ENCODE peak calls at places on chromosomes 2 and 18, in ten cellular contexts. U is lung, D is HL-60, K is mammary epithelial cell, V is thoracic aorta, A is AG04450, X is body of pancreas, G is fibroblast of lung, I is tibial nerve, E is HCT116. R is an unnamed sample.
A peak's percentile ranks its signal among the peaks of the same experiment; 100 is the strongest.

GRCh38 chr18:46174317-46175039 is 70.3 kb downstream of the HAUS1 start:
- DNase-seq in G (peak; percentile 45), D (peak; percentile 66), E (no peak), K (peak; percentile 44), U (no peak), X (peak; percentile 34), I (no peak), V (no peak), A (no peak), R (peak; percentile 75)

GRCh38 chr18:36993068-36993467 is 164.1 kb downstream of the KIAA1328 start:
- DNase-seq in D (no peak), U (no peak), X (no peak), K (peak; percentile 47), G (peak; percentile 57), I (no peak), A (no peak), E (no peak), V (no peak), R (no peak)

GRCh38 chr2:64141711-64142405 is 2.4 kb downstream of the PELI1 start:
- DNase-seq in U (no peak), I (no peak), G (peak; percentile 56), D (no peak), X (no peak), E (no peak), K (peak; percentile 35), V (no peak), A (no peak), R (no peak)

GRCh38 chr2:240714747-240715725 is 23.4 kb downstream of the AQP12A start:
- DNase-seq in U (no peak), G (no peak), K (no peak), X (peak; percentile 59), A (no peak), V (no peak), E (no peak), D (no peak), I (no peak), R (no peak)

GRCh38 chr2:79128406-79128805 is 8.1 kb downstream of the REG1A start:
- DNase-seq in X (no peak), G (no peak), I (no peak), K (no peak), A (no peak), E (no peak), V (no peak), U (no peak), D (no peak), R (no peak)

GRCh38 chr2:235966396-235966795 is 201.8 kb downstream of the GBX2 start:
- DNase-seq in E (no peak), V (no peak), U (no peak), X (no peak), G (no peak), K (no peak), A (no peak), D (no peak), I (no peak), R (no peak)

GRCh38 chr2:191521608-191522208 is 156.2 kb upstream of the NABP1 start:
- DNase-seq in V (no peak), X (no peak), D (no peak), G (peak; percentile 32), U (no peak), A (no peak), K (peak; percentile 18), I (no peak), E (peak; percentile 26), R (no peak)

GRCh38 chr2:175834472-175834871 is 167.6 kb downstream of the LNPK start:
- DNase-seq in K (peak; percentile 6), I (no peak), V (no peak), D (no peak), G (peak; percentile 36), X (no peak), A (no peak), E (no peak), U (no peak), R (no peak)

GRCh38 chr2:170782673-170783072 is 12.5 kb downstream of the ERICH2 start:
- DNase-seq in E (no peak), U (no peak), V (no peak), X (no peak), A (no peak), K (no peak), D (no peak), I (no peak), G (no peak), R (no peak)

GRCh38 chr2:121096611-121097010 is 188.4 kb downstream of the TFCP2L1 start:
- DNase-seq in K (no peak), E (no peak), I (no peak), U (no peak), G (no peak), V (no peak), X (no peak), A (no peak), D (no peak), R (no peak)

GRCh38 chr2:121098556-121098955 is 186.4 kb downstream of the TFCP2L1 start:
- DNase-seq in U (no peak), K (no peak), X (no peak), G (no peak), V (no peak), E (no peak), I (no peak), D (no peak), A (no peak), R (no peak)

GRCh38 chr2:121101093-121101715 is 183.8 kb downstream of the TFCP2L1 start:
- DNase-seq in X (no peak), G (no peak), V (no peak), I (no peak), K (no peak), E (no peak), D (no peak), A (no peak), U (no peak), R (no peak)

GRCh38 chr2:121102949-121103348 is 182.1 kb downstream of the TFCP2L1 start:
- DNase-seq in U (no peak), V (no peak), A (no peak), E (no peak), D (no peak), G (no peak), X (no peak), K (no peak), I (no peak), R (no peak)

DNA sequence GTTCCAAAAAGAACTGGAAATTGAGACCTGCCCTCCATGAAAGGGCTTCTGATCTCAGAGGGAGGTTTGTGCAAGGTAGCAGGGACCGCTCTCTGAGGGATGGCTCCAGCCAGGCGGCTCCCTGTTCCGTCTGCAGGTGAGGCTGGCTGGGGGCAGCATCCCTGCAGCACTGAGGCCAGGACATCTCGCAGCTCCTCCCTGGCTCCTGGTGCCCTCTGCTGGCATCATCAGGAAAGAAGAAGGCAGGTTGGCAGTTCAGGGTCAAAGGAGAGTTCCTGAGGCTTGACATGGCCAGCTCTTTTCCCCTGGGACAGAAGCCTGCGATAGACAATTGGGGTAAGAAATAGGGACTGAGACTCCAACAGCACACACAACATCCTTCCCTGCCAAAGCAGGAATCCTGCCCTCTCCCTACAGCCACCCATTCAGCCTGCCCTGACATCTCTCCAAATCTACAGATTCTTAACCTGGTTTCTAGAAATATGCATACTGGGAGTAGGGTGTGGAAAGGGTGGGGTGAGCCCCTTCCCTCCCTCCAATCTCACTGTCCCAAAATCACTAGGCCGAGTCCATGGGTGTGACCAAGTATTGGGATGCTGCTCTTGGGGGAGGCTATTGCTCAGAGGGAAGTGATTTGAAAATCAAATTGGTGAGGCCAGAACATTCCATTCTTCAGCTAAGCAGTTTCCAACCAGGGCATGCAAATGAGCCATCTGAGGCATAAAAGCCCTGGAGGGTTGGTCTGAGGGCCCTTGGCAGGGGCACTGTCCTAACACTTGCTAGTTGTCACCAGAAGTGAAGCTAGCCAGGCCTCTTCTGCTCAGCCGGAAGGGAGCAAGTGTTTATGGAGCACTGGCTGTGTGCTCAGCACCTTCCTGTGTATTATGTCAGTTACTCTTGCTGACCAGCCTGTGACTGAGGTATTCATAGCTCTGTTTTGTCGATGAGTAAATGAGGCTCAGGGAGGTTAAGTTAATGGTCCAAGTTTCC is 185.4 kb downstream of the TFCP2L1 start:
- DNase-seq in G (no peak), A (no peak), V (no peak), X (peak; percentile 37), I (no peak), E (peak; percentile 18), D (no peak), K (no peak), U (peak; percentile 69), R (no peak)
- TF ChIP-seq CTCF in G (peak; percentile 36), A (peak; percentile 34), V (no peak), X (no peak), I (no peak), E (peak; percentile 81), D (peak; percentile 50), K (peak; percentile 73), U (no peak), R (peak; percentile 28)

GRCh38 chr2:69369802-69370201 is 17.2 kb downstream of the GFPT1 start:
- DNase-seq in D (no peak), I (no peak), V (no peak), K (no peak), U (no peak), G (no peak), X (no peak), A (no peak), E (no peak), R (no peak)
- H3K27ac ChIP-seq in D (no peak overlapping the region), I (no peak overlapping the region), V (no peak overlapping the region), K (no peak overlapping the region), U (no peak overlapping the region), G (no peak overlapping the region), X (no peak overlapping the region), A (no peak overlapping the region), E (no peak overlapping the region), R (no peak overlapping the region)

GRCh38 chr18:29892960-29893558 is 1149.5 kb downstream of the DSC3 start:
- DNase-seq in G (peak; percentile 2), U (no peak), E (no peak), V (no peak), A (no peak), K (no peak), I (no peak), X (no peak), D (no peak), R (no peak)
- TF ChIP-seq CTCF in G (peak; percentile 33), U (no peak), E (peak; percentile 55), V (no peak), A (peak; percentile 41), K (peak; percentile 54), I (no peak), X (no peak), D (no peak), R (peak; percentile 45)

GRCh38 chr2:207489251-207489650 is 40.5 kb upstream of the CREB1 start:
- DNase-seq in V (no peak), D (no peak), K (no peak), I (no peak), E (no peak), U (no peak), A (no peak), G (no peak), X (no peak), R (no peak)

GRCh38 chr2:207491086-207491485 is 38.7 kb upstream of the CREB1 start:
- DNase-seq in D (no peak), X (no peak), E (no peak), K (no peak), A (no peak), U (no peak), V (no peak), I (no peak), G (no peak), R (no peak)

GRCh38 chr2:207490441-207490840 is 39.3 kb upstream of the CREB1 start:
- DNase-seq in A (no peak), G (no peak), V (no peak), X (no peak), U (no peak), E (no peak), I (no peak), D (no peak), K (no peak), R (no peak)

GRCh38 chr2:207484444-207485391 is 45.0 kb upstream of the CREB1 start:
- DNase-seq in V (no peak), I (no peak), G (peak; percentile 27), U (no peak), K (no peak), E (no peak), A (no peak), D (no peak), X (no peak), R (no peak)

GRCh38 chr2:207487650-207488315 is 42.0 kb upstream of the CREB1 start:
- DNase-seq in X (no peak), I (no peak), G (peak; percentile 93), K (peak; percentile 82), V (no peak), D (no peak), E (peak; percentile 32), U (no peak), A (peak; percentile 72), R (no peak)
- H3K27ac ChIP-seq in X (no peak overlapping the region), I (no peak overlapping the region), G (no peak overlapping the region), K (no peak overlapping the region), V (no peak overlapping the region), D (no peak overlapping the region), E (no peak overlapping the region), U (no peak overlapping the region), A (no peak overlapping the region), R (no peak overlapping the region)